ENCODE peak calls at places on chromosome 1, in four cellular contexts. X, I, R and M are unnamed samples.

GRCh38 chr1:2283371-2283990 is 55.4 kb downstream of the SKI start:
- DNase-seq in X (no peak), I (no peak), R (no peak), M (no peak)

GRCh38 chr1:192630521-192631287 is 5.2 kb upstream of the RGS13 start:
- DNase-seq in X (no peak), I (no peak), R (no peak), M (no peak)

GRCh38 chr1:54989968-54990810 is 8.5 kb upstream of the BSND start:
- DNase-seq in X (no peak), I (no peak), R (no peak), M (no peak)

GRCh38 chr1:223123238-223123976 is 19.6 kb downstream of the TLR5 start:
- DNase-seq in X (peak), I (no peak), R (peak), M (peak)

GRCh38 chr1:47598357-47598756 is 160.5 kb downstream of the FOXD2 start:
- DNase-seq in X (no peak), I (no peak), R (no peak), M (no peak)

GRCh38 chr1:51693420-51694144 is 76.7 kb downstream of the OSBPL9 start:
- DNase-seq in X (no peak), I (no peak), R (no peak), M (no peak)

GRCh38 chr1:227299238-227299637 is 19.1 kb downstream of the CDC42BPA start:
- DNase-seq in X (no peak), I (no peak), R (no peak), M (no peak)

GRCh38 chr1:185565314-185565713 is 168.9 kb upstream of the HMCN1 start:
- DNase-seq in X (no peak), I (no peak), R (no peak), M (no peak)

GRCh38 chr1:22518379-22518778 is 44.9 kb upstream of the EPHA8 start:
- DNase-seq in X (no peak), I (no peak), R (no peak), M (no peak)

GRCh38 chr1:235022341-235023196 is 106.1 kb downstream of the TOMM20 start:
- DNase-seq in X (no peak), I (no peak), R (no peak), M (no peak)

GRCh38 chr1:94111879-94112278 is 9.1 kb downstream of the ABCA4 start:
- DNase-seq in X (no peak), I (no peak), R (no peak), M (no peak)

GRCh38 chr1:242454262-242455051 is 70.0 kb downstream of the PLD5 start:
- DNase-seq in X (no peak), I (no peak), R (no peak), M (no peak)

GRCh38 chr1:202599669-202600431 is 110.4 kb downstream of the SYT2 start:
- DNase-seq in X (no peak), I (peak), R (no peak), M (no peak)

GRCh38 chr1:47710075-47711071 is 272.5 kb downstream of the FOXD2 start:
- DNase-seq in X (peak), I (peak), R (peak), M (peak)

GRCh38 chr1:32540589-32540988 is 1.4 kb downstream of the ZBTB8A start:
- DNase-seq in X (no peak), I (no peak), R (no peak), M (no peak)

GRCh38 chr1:28392027-28392652 is 22.6 kb downstream of the PHACTR4 start:
- DNase-seq in X (no peak), I (no peak), R (no peak), M (no peak)

GRCh38 chr1:64343105-64343960 is 126.6 kb upstream of the CACHD1 start:
- DNase-seq in X (no peak), I (no peak), R (no peak), M (no peak)

GRCh38 chr1:15430787-15431570 is 7.3 kb upstream of the CTRC start:
- DNase-seq in X (peak), I (peak), R (peak), M (peak)

GRCh38 chr1:115133440-115133839 is 44.1 kb upstream of the TSPAN2 start:
- DNase-seq in X (no peak), I (no peak), R (no peak), M (no peak)

GRCh38 chr1:63645301-63645700 is 52.1 kb downstream of the PGM1 start:
- DNase-seq in X (no peak), I (no peak), R (no peak), M (no peak)

GRCh38 chr1:207628776-207629175 is 16.2 kb upstream of the CR1L start:
- DNase-seq in X (no peak), I (no peak), R (no peak), M (no peak)

GRCh38 chr1:172397221-172397620 is 23.3 kb upstream of the C1orf105 start:
- DNase-seq in X (no peak), I (no peak), R (no peak), M (no peak)

GRCh38 chr1:100443739-100444571 is 91.6 kb downstream of the CDC14A start:
- DNase-seq in X (no peak), I (no peak), R (no peak), M (no peak)

GRCh38 chr1:3139451-3139852 is 70.4 kb downstream of the PRDM16 start:
- DNase-seq in X (no peak), I (peak), R (no peak), M (no peak)

GRCh38 chr1:67261646-67262045 is 46.0 kb upstream of the IL12RB2 start:
- DNase-seq in X (peak), I (no peak), R (peak), M (peak)

GRCh38 chr1:184260382-184260781 is 126.4 kb upstream of the C1orf21 start:
- DNase-seq in X (no peak), I (no peak), R (no peak), M (no peak)

GRCh38 chr1:8042134-8042533 is 16.0 kb upstream of the ERRFI1 start:
- DNase-seq in X (no peak), I (no peak), R (no peak), M (no peak)

GRCh38 chr1:166165661-166166399 is 971 bp downstream of the FAM78B start:
- DNase-seq in X (no peak), I (peak), R (no peak), M (no peak)

GRCh38 chr1:147580200-147580557 is 38.9 kb downstream of the BCL9 start:
- DNase-seq in X (no peak), I (no peak), R (no peak), M (no peak)

GRCh38 chr1:62178372-62178771 is 16.3 kb upstream of the L1TD1 start:
- DNase-seq in X (no peak), I (no peak), R (no peak), M (no peak)